ENCODE peak calls at places on chromosomes 12 and 14, in five cellular contexts. R, H, B, T and N are unnamed samples.

GRCh38 chr14:50139192-50139591 is 22.8 kb upstream of the VCPKMT start:
- DNase-seq in B (no peak), R (no peak), H (no peak), T (no peak), N (no peak)

GRCh38 chr14:50775357-50775756 is 55.6 kb downstream of the NIN start:
- DNase-seq in R (peak; percentile 27), H (peak; percentile 98), T (no peak), B (peak; percentile 53), N (peak; percentile 84)

GRCh38 chr12:113246478-113247122 is 25.3 kb downstream of the TPCN1 start:
- DNase-seq in T (no peak), H (peak; percentile 59), B (no peak), R (peak; percentile 75), N (peak; percentile 27)

GRCh38 chr12:55909513-55909884 is 18.2 kb downstream of the PYM1 start:
- DNase-seq in H (no peak), R (no peak), T (no peak), B (no peak), N (no peak)

GRCh38 chr12:124510301-124510970 is 57.0 kb downstream of the NCOR2 start:
- DNase-seq in T (no peak), H (peak; percentile 22), R (no peak), B (no peak), N (no peak)

GRCh38 chr14:23660290-23661226 is 24.4 kb downstream of the DHRS2 start:
- DNase-seq in B (no peak), T (no peak), H (no peak), R (no peak), N (no peak)

GRCh38 chr14:58808828-58809227 is 171.1 kb downstream of the DACT1 start:
- DNase-seq in R (peak; percentile 15), H (peak; percentile 87), B (peak; percentile 61), T (no peak), N (no peak)

GRCh38 chr14:53044486-53044885 is 93.6 kb upstream of the FERMT2 start:
- DNase-seq in B (no peak), H (peak; percentile 69), R (peak; percentile 22), T (no peak), N (peak; percentile 75)

GRCh38 chr14:100440207-100440631 is 117.1 kb downstream of the SLC25A47 start:
- DNase-seq in H (peak; percentile 87), R (peak; percentile 86), B (peak; percentile 50), T (peak; percentile 83), N (peak; percentile 89)

GRCh38 chr12:64034901-64035576 is 187.1 kb downstream of the KICS2 start:
- DNase-seq in T (no peak), R (no peak), B (no peak), H (no peak), N (no peak)

GRCh38 chr14:22266141-22266442 is 322.9 kb downstream of the DAD1 start:
- DNase-seq in B (no peak), H (peak; percentile 80), T (no peak), R (no peak), N (no peak)

GRCh38 chr12:57005980-57006808 is at the start of gene ZBTB39:
- DNase-seq in R (peak; percentile 90), T (peak; percentile 90), H (peak; percentile 64), B (peak; percentile 37), N (peak; percentile 99)
- TF ChIP-seq CTCF in R (peak; percentile 69), T (peak; percentile 58), H (peak; percentile 63), B (peak; percentile 56), N (peak; percentile 37)

GRCh38 chr14:90159147-90159546 is 97.2 kb upstream of the PSMC1 start:
- DNase-seq in B (no peak), H (no peak), T (no peak), R (no peak), N (no peak)
- H3K27ac ChIP-seq in B (no peak overlapping the region), H (no peak overlapping the region), T (no peak overlapping the region), R (no peak overlapping the region), N (no peak overlapping the region)

GRCh38 chr12:106138279-106138645 is 492 bp downstream of the NUAK1 start:
- DNase-seq in T (no peak), B (no peak), H (peak; percentile 21), R (peak; percentile 24), N (no peak)

GRCh38 chr12:106135781-106136180 is 3.0 kb downstream of the NUAK1 start:
- DNase-seq in R (no peak), B (peak; percentile 82), H (peak; percentile 79), T (peak; percentile 26), N (no peak)

GRCh38 chr12:106136263-106136662 is 2.5 kb downstream of the NUAK1 start:
- DNase-seq in H (peak; percentile 95), R (peak; percentile 94), T (peak; percentile 97), B (peak; percentile 90), N (peak; percentile 95)

GRCh38 chr12:106138646-106139421 is at the start of gene NUAK1:
- DNase-seq in R (peak; percentile 86), B (peak; percentile 86), T (peak; percentile 90), H (peak; percentile 54), N (peak; percentile 94)

DNA sequence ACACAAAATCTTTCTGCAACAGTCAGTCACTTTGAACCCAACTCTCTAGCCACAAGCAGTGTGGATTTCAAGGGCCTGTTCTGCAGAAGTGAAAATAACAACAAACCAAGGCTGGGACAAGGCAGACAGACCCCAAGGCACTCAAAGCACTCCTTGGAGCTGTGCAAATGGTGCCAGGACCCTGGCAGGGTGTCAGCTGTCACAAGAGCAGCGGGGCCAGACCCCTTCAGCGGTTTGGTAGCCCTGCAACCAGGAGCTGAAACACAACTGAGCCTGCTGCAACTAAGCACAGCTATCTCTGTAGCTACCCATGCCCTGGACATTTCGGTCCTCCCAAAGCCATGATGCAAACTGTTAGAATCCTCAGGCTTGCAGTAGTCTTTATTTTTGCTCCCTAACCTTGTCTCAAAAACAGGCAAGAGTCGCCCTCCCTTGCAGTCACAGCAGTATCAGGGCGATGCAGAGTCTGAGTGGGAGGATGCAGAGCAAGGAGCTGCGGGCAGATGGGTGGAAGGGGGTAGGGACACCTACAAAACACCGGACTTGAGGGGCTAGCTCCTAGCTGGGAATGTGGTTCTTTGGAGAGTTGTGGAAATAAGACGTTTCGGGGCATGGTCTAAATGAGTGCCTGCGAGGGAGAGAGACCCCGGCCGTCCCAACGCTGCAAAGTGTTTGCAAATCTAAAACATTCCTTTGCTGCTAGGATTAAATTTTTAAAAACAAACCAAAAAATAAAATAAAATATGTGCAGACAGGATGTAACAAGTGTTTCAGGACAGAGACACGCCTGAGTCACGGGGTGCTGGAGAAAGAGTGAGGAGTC is 1.1 kb downstream of the NUAK1 start:
- DNase-seq in T (peak; percentile 24), R (no peak), H (no peak), B (no peak), N (peak; percentile 90)
- H3K79me2 ChIP-seq in T (peaks cover 76% of the 10 kb centered on the region), R (peaks cover 85% of the 10 kb centered on the region), H (peaks cover 46% of the 10 kb centered on the region), B (peaks cover 54% of the 10 kb centered on the region), N (peaks cover 65% of the 10 kb centered on the region)

GRCh38 chr12:58176296-58176869 is 235.0 kb downstream of the ATP23 start:
- DNase-seq in B (peak; percentile 14), T (peak; percentile 78), R (peak; percentile 73), H (peak; percentile 85), N (peak; percentile 43)
- TF ChIP-seq CTCF in B (peak; percentile 29), T (peak; percentile 76), R (peak; percentile 54), H (peak; percentile 82), N (peak; percentile 62)

GRCh38 chr12:47216150-47216677 is 136.5 kb upstream of the AMIGO2 start:
- DNase-seq in T (no peak), R (no peak), B (no peak), H (no peak), N (no peak)
- H3K27ac ChIP-seq in T (no peak overlapping the region), R (no peak overlapping the region), B (no peak overlapping the region), H (no peak overlapping the region), N (no peak overlapping the region)

GRCh38 chr12:27335364-27336145 is 2.9 kb downstream of the BMAL2 start:
- DNase-seq in H (peak; percentile 87), R (no peak), B (no peak), T (no peak), N (peak; percentile 58)
- H3K79me2 ChIP-seq in H (peaks cover 88% of the 10 kb centered on the region), R (no peaks in the 10 kb centered on the region), B (peaks cover 69% of the 10 kb centered on the region), T (peaks cover 13% of the 10 kb centered on the region), N (peaks cover 84% of the 10 kb centered on the region)

GRCh38 chr12:131452444-131452860 is 258.4 kb upstream of the SFSWAP start:
- DNase-seq in R (peak; percentile 63), T (peak; percentile 54), B (no peak), H (peak; percentile 69), N (no peak)

GRCh38 chr12:131455218-131455506 is 255.7 kb upstream of the SFSWAP start:
- DNase-seq in B (no peak), T (no peak), H (no peak), R (no peak), N (no peak)

GRCh38 chr12:131456301-131457027 is 254.4 kb upstream of the SFSWAP start:
- DNase-seq in R (no peak), H (no peak), B (no peak), T (no peak), N (no peak)

GRCh38 chr12:131455581-131456110 is 255.2 kb upstream of the SFSWAP start:
- DNase-seq in H (no peak), B (no peak), T (no peak), R (no peak), N (no peak)

GRCh38 chr12:131454418-131455217 is 256.3 kb upstream of the SFSWAP start:
- DNase-seq in R (peak; percentile 80), B (no peak), H (peak; percentile 74), T (peak; percentile 87), N (no peak)
- TF ChIP-seq CTCF in R (peak; percentile 54), B (peak; percentile 16), H (peak; percentile 89), T (peak; percentile 74), N (no peak)